ENCODE peak calls at places on chromosomes 4 and X, in five cellular contexts. D, O, J, T and U are unnamed samples.

GRCh38 chrX:30653415-30654131 is at the start of gene GK:
- DNase-seq in D (no peak), O (no peak), J (peak; percentile 29), T (peak; percentile 12), U (peak; percentile 16)

GRCh38 chr4:6840062-6840976 is 57.8 kb downstream of the KIAA0232 start:
- DNase-seq in D (no peak), O (no peak), J (no peak), T (peak; percentile 34), U (peak; percentile 45)

GRCh38 chrX:139766545-139766983 is 58.6 kb upstream of the MCF2 start:
- DNase-seq in D (no peak), O (no peak), J (peak; percentile 45), T (no peak), U (peak; percentile 3)

GRCh38 chr4:38036548-38036947 is 76.3 kb downstream of the PTTG2 start:
- DNase-seq in D (no peak), O (no peak), J (no peak), T (no peak), U (no peak)

GRCh38 chr4:153467897-153468262 is 1.7 kb downstream of the TMEM131L start:
- DNase-seq in D (no peak), O (no peak), J (no peak), T (no peak), U (no peak)

GRCh38 chrX:1462596-1463251 is 10.0 kb upstream of the ASMTL start:
- DNase-seq in D (no peak), O (peak; percentile 58), J (peak; percentile 87), T (peak; percentile 64), U (no peak)

GRCh38 chr4:30743897-30744296 is 23.7 kb downstream of the PCDH7 start:
- DNase-seq in D (no peak), O (no peak), J (no peak), T (no peak), U (no peak)

GRCh38 chr4:84901173-84901572 is 65.3 kb downstream of the WDFY3 start:
- DNase-seq in D (no peak), O (no peak), J (no peak), T (no peak), U (no peak)

GRCh38 chrX:12790878-12791252 is 347 bp upstream of the PRPS2 start:
- DNase-seq in D (no peak), O (no peak), J (no peak), T (no peak), U (no peak)

GRCh38 chr4:141158219-141158618 is 24.9 kb upstream of the RNF150 start:
- DNase-seq in D (no peak), O (no peak), J (no peak), T (peak; percentile 55), U (peak; percentile 5)

GRCh38 chr4:106160560-106160959 is 155.4 kb downstream of the TBCK start:
- DNase-seq in D (no peak), O (no peak), J (no peak), T (peak; percentile 0), U (peak; percentile 8)

GRCh38 chrX:74923942-74924448 is 1.3 kb downstream of the NEXMIF start:
- DNase-seq in D (peak; percentile 64), O (no peak), J (peak; percentile 10), T (no peak), U (no peak)
- H3K4me3 ChIP-seq in D (peak overlapping the region; percentile 53), O (peak overlapping the region; percentile 51), J (no peak overlapping the region), T (no peak overlapping the region), U (no peak overlapping the region)

GRCh38 chr4:76607266-76607799 is 172.3 kb downstream of the SHROOM3 start:
- DNase-seq in D (no peak), O (no peak), J (no peak), T (peak; percentile 47), U (no peak)

GRCh38 chr4:76610751-76611150 is 175.7 kb downstream of the SHROOM3 start:
- DNase-seq in D (no peak), O (no peak), J (no peak), T (no peak), U (peak; percentile 21)

GRCh38 chr4:76607846-76608245 is 172.8 kb downstream of the SHROOM3 start:
- DNase-seq in D (no peak), O (no peak), J (no peak), T (no peak), U (no peak)

GRCh38 chr4:76605099-76605563 is 170.1 kb downstream of the SHROOM3 start:
- DNase-seq in D (no peak), O (no peak), J (no peak), T (peak; percentile 40), U (no peak)

DNA sequence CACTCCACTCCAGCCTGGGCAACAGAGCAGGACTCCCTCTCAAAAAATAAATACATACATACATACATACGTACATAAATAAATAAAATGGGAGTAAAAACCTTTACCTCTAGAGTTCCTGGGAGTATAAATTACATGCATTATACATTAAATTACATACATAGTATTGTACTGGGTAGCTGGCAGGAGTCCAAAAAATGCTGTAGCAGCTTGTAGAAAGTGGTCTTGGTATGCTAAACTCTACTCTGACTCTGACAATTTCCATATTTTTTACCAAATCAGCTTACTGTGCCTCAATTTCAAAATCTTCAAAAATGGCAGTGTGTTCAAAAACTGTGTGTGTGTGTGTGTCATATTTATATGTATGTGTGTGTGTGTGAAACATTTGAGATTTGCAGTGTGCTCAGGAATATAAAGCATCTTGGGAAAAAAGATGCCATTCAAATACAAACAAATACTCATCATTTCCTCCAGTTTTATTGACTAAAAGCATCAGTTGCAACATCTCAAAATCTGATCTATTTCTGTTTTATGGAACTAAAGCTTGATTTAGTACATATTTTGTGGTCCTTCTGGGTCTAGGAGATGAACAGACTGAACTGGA is 171.7 kb downstream of the SHROOM3 start:
- DNase-seq in D (no peak), O (no peak), J (no peak), T (no peak), U (no peak)
- H3K4me1 ChIP-seq in D (peaks cover 18% of the 10 kb centered on the region), O (peaks cover 34% of the 10 kb centered on the region), J (no peaks in the 10 kb centered on the region), T (peaks cover 13% of the 10 kb centered on the region), U (peaks cover 5% of the 10 kb centered on the region)

GRCh38 chr4:3122081-3122563 is 47.6 kb downstream of the HTT start:
- DNase-seq in D (no peak), O (no peak), J (no peak), T (peak; percentile 81), U (no peak)
- H3K4me3 ChIP-seq in D (no peak overlapping the region), O (no peak overlapping the region), J (no peak overlapping the region), T (no peak overlapping the region), U (no peak overlapping the region)

DNA sequence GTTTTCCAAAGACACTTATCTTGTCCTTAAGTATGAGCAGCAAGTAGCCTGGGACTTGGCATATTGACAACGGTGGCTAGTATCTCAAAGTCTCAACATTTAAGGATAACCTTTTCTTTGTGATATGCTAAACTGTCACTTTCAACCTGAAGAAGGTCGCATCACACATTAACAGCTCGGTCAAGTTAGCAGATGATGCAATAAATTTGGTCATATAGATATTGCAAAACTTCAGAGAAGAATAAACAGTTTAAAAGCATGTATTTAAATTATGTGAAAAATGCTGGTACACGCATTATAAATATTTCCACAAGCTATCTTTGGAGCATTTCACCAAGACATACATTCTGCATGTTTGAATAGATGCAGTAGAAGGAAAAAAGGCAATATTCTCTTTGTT is 24.4 kb downstream of the ARHGAP6 start:
- DNase-seq in D (no peak), O (no peak), J (no peak), T (no peak), U (no peak)
- H3K4me1 ChIP-seq in D (no peaks in the 10 kb centered on the region), O (no peaks in the 10 kb centered on the region), J (no peaks in the 10 kb centered on the region), T (no peaks in the 10 kb centered on the region), U (no peaks in the 10 kb centered on the region)

GRCh38 chr4:108172231-108172779 is 3.6 kb upstream of the LEF1 start:
- DNase-seq in D (peak; percentile 68), O (no peak), J (peak; percentile 17), T (no peak), U (no peak)
- H3K4me3 ChIP-seq in D (peak overlapping the region; percentile 51), O (peak overlapping the region; percentile 55), J (peak overlapping the region; percentile 61), T (no peak overlapping the region), U (peak overlapping the region; percentile 54)

DNA sequence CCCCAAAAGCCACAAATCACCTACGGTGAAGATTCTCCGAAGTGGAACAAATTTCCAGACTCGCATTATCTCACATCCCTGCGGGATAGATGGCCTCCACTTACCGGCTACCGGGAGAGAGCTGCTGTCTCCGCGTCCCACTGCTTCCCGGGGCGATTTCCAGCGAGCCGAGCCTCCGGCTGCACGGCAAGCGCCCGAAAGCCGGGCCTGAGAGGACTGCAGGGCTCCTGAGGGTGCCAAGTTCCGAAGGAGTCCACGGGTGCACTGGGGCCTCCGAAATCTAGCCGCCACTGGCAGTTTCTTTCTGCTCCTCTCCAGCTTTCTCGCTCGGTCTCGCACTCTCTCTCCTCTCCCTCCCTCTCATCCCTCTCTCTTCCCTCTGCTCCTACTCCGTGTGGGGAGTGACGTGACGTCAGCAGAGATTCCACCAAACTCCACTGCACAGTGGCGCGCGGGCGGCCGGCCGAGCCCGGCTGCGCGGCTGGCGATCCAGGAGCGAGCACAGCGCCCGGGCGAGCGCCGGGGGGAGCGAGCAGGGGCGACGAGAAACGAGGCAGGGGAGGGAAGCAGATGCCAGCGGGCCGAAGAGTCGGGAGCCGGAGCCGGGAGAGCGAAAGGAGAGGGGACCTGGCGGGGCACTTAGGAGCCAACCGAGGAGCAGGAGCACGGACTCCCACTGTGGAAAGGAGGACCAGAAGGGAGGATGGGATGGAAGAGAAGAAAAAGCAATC is 14.0 kb upstream of the PITX2 start:
- DNase-seq in D (no peak), O (no peak), J (no peak), T (peak; percentile 72), U (no peak)
- H3K4me1 ChIP-seq in D (peaks cover 4% of the 10 kb centered on the region), O (peaks cover 25% of the 10 kb centered on the region), J (peaks cover 2% of the 10 kb centered on the region), T (peaks cover 2% of the 10 kb centered on the region), U (no peaks in the 10 kb centered on the region)

GRCh38 chr4:76305033-76305687 is 1.4 kb upstream of the STBD1 start:
- DNase-seq in D (no peak), O (no peak), J (peak; percentile 26), T (no peak), U (no peak)
- H3K4me3 ChIP-seq in D (peak overlapping the region; percentile 63), O (peak overlapping the region; percentile 79), J (peak overlapping the region; percentile 30), T (peak overlapping the region; percentile 82), U (no peak overlapping the region)